ENCODE peak calls at places on chromosomes 4 and X, in four cellular contexts. O is GM04504, B is cardiac fibroblast, E is choroid plexus epithelial cell. P is an unnamed sample.

GRCh38 chr4:54109226-54110018 is 9.5 kb downstream of the GSX2 start:
- DNase-seq in O (no peak), B (no peak), E (no peak), P (no peak)

GRCh38 chr4:153421980-153422379 is 44.2 kb upstream of the TMEM131L start:
- DNase-seq in O (no peak), B (no peak), E (no peak), P (no peak)

GRCh38 chrX:154040307-154040756 is 20.6 kb upstream of the IRAK1 start:
- DNase-seq in O (peak; percentile 80), B (peak; percentile 83), E (peak; percentile 92), P (peak; percentile 87)

GRCh38 chrX:7214251-7214650 is 66.3 kb upstream of the PUDP start:
- DNase-seq in O (no peak), B (no peak), E (no peak), P (no peak)

GRCh38 chr4:182645511-182645910 is 271.7 kb downstream of the DCTD start:
- DNase-seq in O (no peak), B (peak; percentile 20), E (no peak), P (peak; percentile 12)

GRCh38 chrX:39950035-39950688 is 147.6 kb downstream of the BCOR start:
- DNase-seq in O (no peak), B (no peak), E (peak; percentile 47), P (no peak)

GRCh38 chr4:177380730-177381287 is 61.4 kb downstream of the AGA start:
- DNase-seq in O (no peak), B (no peak), E (no peak), P (no peak)

GRCh38 chr4:124483043-124483906 is 229.3 kb downstream of the ANKRD50 start:
- DNase-seq in O (no peak), B (peak; percentile 64), E (no peak), P (peak; percentile 27)

GRCh38 chr4:82842593-82842992 is 44.0 kb upstream of the SCD5 start:
- DNase-seq in O (no peak), B (peak; percentile 31), E (peak; percentile 58), P (peak; percentile 20)

GRCh38 chrX:118534716-118535493 is 39.3 kb downstream of the DOCK11 start:
- DNase-seq in O (no peak), B (no peak), E (peak; percentile 18), P (no peak)

GRCh38 chr4:94595880-94596483 is 144.2 kb downstream of the PDLIM5 start:
- DNase-seq in O (peak; percentile 23), B (peak; percentile 79), E (peak; percentile 81), P (peak; percentile 84)

GRCh38 chrX:39402158-39402557 is 600.9 kb downstream of the MID1IP1 start:
- DNase-seq in O (no peak), B (no peak), E (no peak), P (no peak)

GRCh38 chr4:8391972-8392371 is 48.6 kb downstream of the ACOX3 start:
- DNase-seq in O (no peak), B (peak; percentile 93), E (peak; percentile 97), P (peak; percentile 68)

GRCh38 chrX:22141061-22141460 is 108.9 kb downstream of the PHEX start:
- DNase-seq in O (no peak), B (no peak), E (no peak), P (no peak)

GRCh38 chrX:41308884-41309655 is 24.9 kb upstream of the DDX3X start:
- DNase-seq in O (no peak), B (peak; percentile 29), E (no peak), P (peak; percentile 64)

GRCh38 chr4:148978301-148978700 is 536.1 kb upstream of the NR3C2 start:
- DNase-seq in O (no peak), B (no peak), E (no peak), P (no peak)

GRCh38 chr4:164068392-164068791 is 573.9 kb downstream of the TMA16 start:
- DNase-seq in O (no peak), B (no peak), E (no peak), P (no peak)

GRCh38 chr4:90159193-90159592 is 32.0 kb downstream of the CCSER1 start:
- DNase-seq in O (no peak), B (no peak), E (no peak), P (no peak)

GRCh38 chr4:148447672-148448071 is 5.5 kb upstream of the NR3C2 start:
- DNase-seq in O (no peak), B (no peak), E (no peak), P (no peak)

GRCh38 chrX:129427267-129427666 is 96.0 kb downstream of the SMARCA1 start:
- DNase-seq in O (no peak), B (no peak), E (no peak), P (no peak)

GRCh38 chrX:131907488-131908314 is 115.4 kb upstream of the STK26 start:
- DNase-seq in O (no peak), B (no peak), E (no peak), P (no peak)

GRCh38 chrX:54182864-54183613 is at the start of gene FAM120C:
- DNase-seq in O (peak; percentile 36), B (peak; percentile 83), E (peak; percentile 73), P (peak; percentile 70)

GRCh38 chrX:67582436-67582835 is 38.6 kb downstream of the AR start:
- DNase-seq in O (no peak), B (no peak), E (no peak), P (peak; percentile 16)

GRCh38 chr4:98720871-98721480 is 62.6 kb upstream of the TSPAN5 start:
- DNase-seq in O (peak; percentile 18), B (no peak), E (peak; percentile 6), P (no peak)